ENCODE peak calls at places on chromosomes 7 and 10, in nine cellular contexts. T is esophagus squamous epithelium; F is hepatic stellate cell; B is BJ; D is activated naive CD4-positive, alpha-beta T cell; P is stimulated activated CD4-positive, alpha-beta T cell treated with anti-CD3 and anti-CD28 coated beads, Interleukin-2, amount 100 ng/mL, for 48 hours; K is coronary artery; W is anterior cingulate cortex; S is SHP77 treated with DMSO at 0.1 percent for 48 hours. J is an unnamed sample.

GRCh38 chr10:43407148-43407575 is 1.8 kb downstream of the HNRNPF start:
- DNase-seq in T (no peak), F (peak), B (no peak), D (peak), P (peak), K (no peak), W (no peak), S (no peak), J (no peak)

GRCh38 chr7:29841926-29842671 is 35.8 kb downstream of the WIPF3 start:
- DNase-seq in T (no peak), F (no peak), B (no peak), D (no peak), P (no peak), K (no peak), W (no peak), S (no peak), J (no peak)

GRCh38 chr7:70694909-70695803 is 436.8 kb upstream of the GALNT17 start:
- DNase-seq in T (no peak), F (no peak), B (no peak), D (no peak), P (no peak), K (no peak), W (no peak), S (no peak), J (no peak)

GRCh38 chr10:80473692-80474596 is 19.8 kb downstream of the TSPAN14 start:
- DNase-seq in T (no peak), F (no peak), B (no peak), D (no peak), P (no peak), K (no peak), W (no peak), S (no peak), J (no peak)

GRCh38 chr10:18980084-18980629 is 68.4 kb upstream of the MALRD1 start:
- DNase-seq in T (no peak), F (no peak), B (no peak), D (no peak), P (no peak), K (no peak), W (no peak), S (no peak), J (no peak)

GRCh38 chr7:100017300-100017699 is 1.9 kb downstream of the ZKSCAN1 start:
- DNase-seq in T (no peak), F (no peak), B (no peak), D (no peak), P (no peak), K (no peak), W (no peak), S (no peak), J (no peak)

GRCh38 chr7:118029881-118030422 is 154.0 kb upstream of the LSM8 start:
- DNase-seq in T (no peak), F (no peak), B (no peak), D (no peak), P (no peak), K (no peak), W (no peak), S (no peak), J (no peak)

GRCh38 chr10:10197423-10197822 is 820.2 kb upstream of the CELF2 start:
- DNase-seq in T (no peak), F (no peak), B (no peak), D (no peak), P (no peak), K (no peak), W (no peak), S (no peak), J (no peak)

GRCh38 chr10:121168513-121169216 is 317.5 kb downstream of the WDR11 start:
- DNase-seq in T (no peak), F (no peak), B (no peak), D (no peak), P (no peak), K (no peak), W (no peak), S (no peak), J (no peak)

GRCh38 chr7:107890493-107890961 is 456 bp upstream of the DLD start:
- DNase-seq in T (no peak), F (no peak), B (no peak), D (no peak), P (no peak), K (no peak), W (no peak), S (no peak), J (no peak)

GRCh38 chr7:155872678-155873369 is 60.6 kb upstream of the SHH start:
- DNase-seq in T (no peak), F (no peak), B (no peak), D (no peak), P (no peak), K (peak), W (no peak), S (no peak), J (no peak)

GRCh38 chr7:122199171-122199570 is 55.1 kb upstream of the AASS start:
- DNase-seq in T (no peak), F (no peak), B (no peak), D (no peak), P (no peak), K (no peak), W (no peak), S (no peak), J (no peak)

GRCh38 chr7:6221340-6222319 is 50.8 kb downstream of the CYTH3 start:
- DNase-seq in T (no peak), F (no peak), B (no peak), D (no peak), P (peak), K (no peak), W (no peak), S (no peak), J (no peak)

GRCh38 chr7:97971120-97971989 is 18.6 kb downstream of the OCM2 start:
- DNase-seq in T (no peak), F (peak), B (no peak), D (no peak), P (peak), K (no peak), W (no peak), S (no peak), J (no peak)

GRCh38 chr10:128549192-128549591 is 423.0 kb upstream of the MKI67 start:
- DNase-seq in T (no peak), F (no peak), B (no peak), D (no peak), P (no peak), K (no peak), W (no peak), S (no peak), J (no peak)